ENCODE peak calls at places on chromosomes 3 and 15, in seven cellular contexts. U, C, H, Y, B, R and E are unnamed samples.

GRCh38 chr3:140501054-140501769 is 176.7 kb upstream of the TRIM42 start:
- DNase-seq in B (peak; percentile 56), R (no peak), C (no peak), Y (peak; percentile 25), H (no peak), U (no peak), E (no peak)

GRCh38 chr3:32392530-32393302 is 1.1 kb downstream of the CMTM7 start:
- DNase-seq in C (peak; percentile 46), Y (peak; percentile 37), R (peak; percentile 54), H (peak; percentile 80), B (no peak), U (peak; percentile 16), E (peak; percentile 30)

GRCh38 chr3:5358911-5359310 is 171.4 kb downstream of the EDEM1 start:
- DNase-seq in B (no peak), U (no peak), H (no peak), R (no peak), C (no peak), Y (no peak), E (no peak)

GRCh38 chr15:100211855-100212850 is 129.6 kb downstream of the ADAMTS17 start:
- DNase-seq in U (no peak), Y (no peak), B (peak; percentile 53), R (no peak), C (no peak), H (no peak), E (no peak)

GRCh38 chr15:38536201-38536676 is 28.4 kb downstream of the RASGRP1 start:
- DNase-seq in R (no peak), U (no peak), C (peak; percentile 22), H (peak; percentile 25), B (no peak), Y (peak; percentile 13), E (no peak)

GRCh38 chr3:194333212-194333980 is 17.7 kb downstream of the CPN2 start:
- DNase-seq in B (peak; percentile 89), C (peak; percentile 86), Y (peak; percentile 88), H (peak; percentile 34), R (peak; percentile 77), U (peak; percentile 85), E (peak; percentile 88)

GRCh38 chr15:62841269-62841628 is 201.3 kb upstream of the TPM1 start:
- DNase-seq in U (no peak), B (no peak), Y (no peak), R (no peak), C (no peak), H (no peak), E (no peak)

GRCh38 chr3:94146455-94146854 is 83.6 kb downstream of the NSUN3 start:
- DNase-seq in B (no peak), U (no peak), Y (peak; percentile 30), R (no peak), C (no peak), H (no peak), E (no peak)

GRCh38 chr3:33211444-33211843 is 7.2 kb downstream of the SUSD5 start:
- DNase-seq in U (no peak), H (peak; percentile 79), B (no peak), R (no peak), C (no peak), Y (no peak), E (no peak)

GRCh38 chr3:48303021-48303420 is 30.4 kb downstream of the SPINK8 start:
- DNase-seq in U (no peak), B (no peak), H (no peak), Y (no peak), R (no peak), C (no peak), E (no peak)

GRCh38 chr15:44882499-44882968 is 74.0 kb upstream of the TERB2 start:
- DNase-seq in H (no peak), B (no peak), Y (no peak), R (no peak), U (no peak), C (no peak), E (peak; percentile 45)

GRCh38 chr3:124761935-124762334 is 31.7 kb downstream of the UMPS start:
- DNase-seq in B (no peak), H (no peak), R (no peak), Y (no peak), U (no peak), C (no peak), E (no peak)

GRCh38 chr3:13111874-13112520 is 38.8 kb upstream of the IQSEC1 start:
- DNase-seq in B (no peak), H (no peak), U (no peak), R (no peak), Y (peak; percentile 81), C (no peak), E (no peak)

GRCh38 chr3:99663981-99664380 is 25.6 kb downstream of the COL8A1 start:
- DNase-seq in C (no peak), U (no peak), B (no peak), R (no peak), Y (no peak), H (no peak), E (no peak)

GRCh38 chr3:62527484-62527883 is 154.1 kb upstream of the FEZF2 start:
- DNase-seq in C (no peak), H (no peak), B (peak; percentile 48), U (no peak), R (no peak), Y (no peak), E (no peak)

GRCh38 chr15:45205192-45205591 is 17.4 kb upstream of the SHF start:
- DNase-seq in B (peak; percentile 87), H (peak; percentile 73), Y (peak; percentile 76), C (peak; percentile 48), R (peak; percentile 71), U (peak; percentile 36), E (peak; percentile 46)

GRCh38 chr3:51283421-51283820 is 101.7 kb upstream of the MANF start:
- DNase-seq in U (no peak), R (no peak), H (no peak), B (no peak), C (no peak), Y (no peak), E (no peak)

GRCh38 chr3:184559336-184559735 is 2.2 kb upstream of the EPHB3 start:
- DNase-seq in H (no peak), U (peak; percentile 78), R (peak; percentile 7), B (no peak), C (no peak), Y (peak; percentile 82), E (no peak)

GRCh38 chr3:184561329-184562145 is at the start of gene EPHB3:
- DNase-seq in R (peak; percentile 90), B (peak; percentile 100), H (peak; percentile 99), Y (peak; percentile 100), U (peak; percentile 100), C (peak; percentile 99), E (peak; percentile 90)

GRCh38 chr3:184562146-184562861 is 719 bp downstream of the EPHB3 start:
- DNase-seq in B (peak; percentile 35), C (no peak), U (no peak), H (no peak), Y (no peak), R (peak; percentile 24), E (no peak)

GRCh38 chr3:184560531-184560930 is 1.1 kb upstream of the EPHB3 start:
- DNase-seq in R (peak; percentile 4), U (no peak), B (no peak), H (no peak), C (no peak), Y (no peak), E (no peak)

GRCh38 chr3:184560992-184561328 is 625 bp upstream of the EPHB3 start:
- DNase-seq in H (no peak), B (no peak), C (no peak), R (no peak), Y (no peak), U (no peak), E (no peak)
- H3K4me3 ChIP-seq in H (peak overlapping the region; percentile 17), B (no peak overlapping the region), C (peak overlapping the region; percentile 71), R (peak overlapping the region; percentile 68), Y (no peak overlapping the region), U (no peak overlapping the region), E (peak overlapping the region; percentile 55)

GRCh38 chr15:70758790-70759462 is 4.4 kb downstream of the UACA start:
- DNase-seq in B (peak; percentile 38), Y (no peak), C (no peak), R (no peak), U (no peak), H (no peak), E (no peak)
- H3K4me1 ChIP-seq in B (no peaks in the 10 kb centered on the region), Y (peaks cover 7% of the 10 kb centered on the region), C (peaks cover 63% of the 10 kb centered on the region), R (peaks cover 21% of the 10 kb centered on the region), U (no peaks in the 10 kb centered on the region), H (peaks cover 5% of the 10 kb centered on the region), E (peaks cover 6% of the 10 kb centered on the region)

GRCh38 chr3:185760550-185760949 is 64.3 kb downstream of the IGF2BP2 start:
- DNase-seq in U (no peak), Y (no peak), C (no peak), B (no peak), H (no peak), R (no peak), E (no peak)

GRCh38 chr3:185758912-185759311 is 65.9 kb downstream of the IGF2BP2 start:
- DNase-seq in U (no peak), B (no peak), R (no peak), C (no peak), H (no peak), Y (no peak), E (no peak)

GRCh38 chr3:185757176-185757575 is 67.7 kb downstream of the IGF2BP2 start:
- DNase-seq in R (no peak), Y (no peak), H (no peak), U (no peak), C (no peak), B (no peak), E (no peak)

GRCh38 chr3:185759523-185759922 is 65.3 kb downstream of the IGF2BP2 start:
- DNase-seq in H (no peak), C (no peak), U (no peak), R (no peak), Y (no peak), B (no peak), E (no peak)

GRCh38 chr3:185760091-185760490 is 64.8 kb downstream of the IGF2BP2 start:
- DNase-seq in R (no peak), Y (no peak), C (no peak), B (no peak), U (no peak), H (no peak), E (no peak)
- H3K4me3 ChIP-seq in R (no peak overlapping the region), Y (no peak overlapping the region), C (peak overlapping the region; percentile 15), B (no peak overlapping the region), U (no peak overlapping the region), H (no peak overlapping the region), E (no peak overlapping the region)

DNA sequence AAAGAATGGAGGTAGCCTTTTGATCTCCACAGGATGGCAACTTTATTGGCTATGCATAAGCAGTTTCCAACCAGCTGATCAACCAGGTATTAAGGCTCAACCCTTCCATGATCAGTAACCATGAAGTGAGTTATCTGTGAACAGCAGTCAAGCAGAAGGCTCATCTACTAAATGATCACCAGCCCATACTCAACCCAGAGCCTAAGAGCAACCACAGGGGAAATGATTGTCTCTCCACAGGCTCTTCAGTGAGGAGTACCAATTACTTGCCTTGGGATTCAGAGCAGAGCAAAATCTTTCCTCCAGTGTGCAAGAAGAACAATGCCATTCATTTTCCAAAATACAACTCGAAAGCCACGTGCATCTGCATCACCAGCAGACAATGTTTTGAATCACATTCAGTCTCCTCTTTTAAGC is 754.8 kb downstream of the ROBO1 start:
- DNase-seq in R (no peak), C (no peak), Y (no peak), H (no peak), U (no peak), B (peak; percentile 40), E (no peak)
- H3K4me1 ChIP-seq in R (no peaks in the 10 kb centered on the region), C (peaks cover 12% of the 10 kb centered on the region), Y (no peaks in the 10 kb centered on the region), H (no peaks in the 10 kb centered on the region), U (no peaks in the 10 kb centered on the region), B (peaks cover 6% of the 10 kb centered on the region), E (no peaks in the 10 kb centered on the region)